ENCODE peak calls at places on chromosomes 11 and 22, in five cellular contexts. G is AG04450; Q is ovary; U is MM.1S; P is CD8-positive, alpha-beta T cell. M is an unnamed sample.

GRCh38 chr22:27804683-27805297 is 3.2 kb upstream of the MN1 start:
- DNase-seq in U (peak), Q (peak), G (peak), P (peak), M (no peak)

GRCh38 chr11:63901660-63902059 is 15.3 kb downstream of the RCOR2 start:
- DNase-seq in U (no peak), Q (no peak), G (no peak), P (peak), M (no peak)

GRCh38 chr11:10991372-10991771 is 133.5 kb upstream of the ZBED5 start:
- DNase-seq in Q (no peak), G (no peak), P (no peak), U (no peak), M (no peak)

GRCh38 chr22:33328789-33329296 is 270.7 kb upstream of the SYN3 start:
- DNase-seq in Q (no peak), P (no peak), G (peak), U (no peak), M (no peak)

GRCh38 chr11:71991494-71991893 is 7.2 kb upstream of the IL18BP start:
- DNase-seq in U (no peak), Q (no peak), P (no peak), G (no peak), M (no peak)

GRCh38 chr11:94809251-94809650 is 41.1 kb downstream of the AMOTL1 start:
- DNase-seq in G (no peak), Q (no peak), P (no peak), U (no peak), M (no peak)

GRCh38 chr11:126317681-126318641 is 14.1 kb downstream of the DCPS start:
- DNase-seq in G (no peak), P (peak), Q (peak), U (peak), M (peak)

GRCh38 chr11:67413266-67413797 is 2.1 kb upstream of the CARNS1 start:
- DNase-seq in Q (no peak), U (no peak), G (no peak), P (no peak), M (no peak)

GRCh38 chr11:82829101-82829500 is 71.1 kb downstream of the PRCP start:
- DNase-seq in G (no peak), Q (no peak), P (no peak), U (no peak), M (no peak)

GRCh38 chr11:128804481-128804880 is 62.6 kb downstream of the KCNJ1 start:
- DNase-seq in U (no peak), Q (no peak), P (no peak), G (no peak), M (no peak)

GRCh38 chr11:128800871-128801417 is 66.2 kb downstream of the KCNJ1 start:
- DNase-seq in U (no peak), Q (no peak), G (no peak), P (no peak), M (no peak)

GRCh38 chr11:128806496-128807261 is 60.4 kb downstream of the KCNJ1 start:
- DNase-seq in G (no peak), U (no peak), P (no peak), Q (no peak), M (no peak)

GRCh38 chr11:128803440-128803839 is 63.7 kb downstream of the KCNJ1 start:
- DNase-seq in U (no peak), Q (no peak), P (no peak), G (no peak), M (no peak)

DNA sequence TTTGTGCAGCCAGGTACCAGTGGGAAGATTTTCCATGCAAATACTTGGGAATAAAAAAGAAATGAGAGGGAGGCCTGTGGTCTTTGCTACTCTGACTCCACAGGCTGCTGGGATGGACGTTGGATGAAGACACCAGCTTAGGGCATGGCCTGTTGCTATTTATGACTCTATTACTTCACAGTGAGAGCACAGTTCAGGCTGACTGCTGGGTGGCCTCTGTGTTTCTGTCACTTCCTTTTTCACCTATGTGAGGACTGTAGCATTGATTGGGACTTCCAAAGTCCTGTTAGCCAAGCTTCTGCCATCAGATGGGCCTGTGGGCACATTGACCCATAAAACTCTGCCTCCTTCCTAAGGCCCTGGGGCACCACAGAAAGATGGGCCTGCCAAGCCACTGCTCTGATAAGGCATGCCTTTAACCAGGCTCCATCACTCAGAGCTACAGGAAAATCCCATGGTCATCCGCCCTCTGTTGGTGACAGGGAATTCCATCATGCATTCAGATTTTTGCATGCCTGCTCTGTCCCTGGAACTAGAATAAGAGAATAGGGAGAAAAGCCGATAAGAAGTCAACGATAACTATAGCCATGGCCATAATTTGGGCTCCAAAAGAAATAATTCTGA is 64.6 kb downstream of the KCNJ1 start:
- DNase-seq in Q (no peak), P (no peak), G (no peak), U (no peak), M (no peak)
- TF ChIP-seq CTCF in Q (no peak), P (no peak), G (peak), U (peak), M (peak)

GRCh38 chr22:38291201-38291777 is 18.5 kb upstream of the TMEM184B start:
- DNase-seq in P (no peak), G (no peak), U (no peak), Q (no peak), M (no peak)
- TF ChIP-seq CTCF in P (no peak), G (no peak), U (no peak), Q (no peak), M (no peak)

GRCh38 chr11:21927628-21928027 is 265.3 kb upstream of the ANO5 start:
- DNase-seq in G (no peak), Q (no peak), U (no peak), P (no peak), M (no peak)

GRCh38 chr11:21931436-21932101 is 261.3 kb upstream of the ANO5 start:
- DNase-seq in U (no peak), P (no peak), G (no peak), Q (no peak), M (no peak)

GRCh38 chr11:21928834-21929233 is 264.1 kb upstream of the ANO5 start:
- DNase-seq in P (no peak), Q (no peak), U (no peak), G (no peak), M (no peak)

DNA sequence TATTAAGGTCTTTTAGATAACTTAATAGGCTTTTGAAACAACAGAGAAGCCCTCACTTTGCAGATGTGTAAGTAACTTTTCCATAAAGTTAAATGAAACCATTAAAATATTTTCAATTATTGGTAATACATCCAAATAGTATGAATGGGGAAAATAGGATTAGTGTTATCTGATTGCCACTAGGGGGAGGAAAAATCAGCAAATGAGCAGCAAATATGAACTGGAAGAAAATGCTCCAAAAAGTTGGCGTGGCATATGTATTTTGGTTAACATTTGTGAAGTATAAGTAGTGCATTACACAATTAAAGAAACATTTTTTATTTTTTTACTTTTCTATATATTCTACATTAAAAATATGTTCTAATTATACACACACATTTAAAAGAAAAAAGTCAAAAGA is 259.8 kb upstream of the ANO5 start:
- DNase-seq in P (no peak), U (peak), Q (no peak), G (no peak), M (no peak)
- TF ChIP-seq CTCF in P (no peak), U (peak), Q (no peak), G (no peak), M (no peak)

DNA sequence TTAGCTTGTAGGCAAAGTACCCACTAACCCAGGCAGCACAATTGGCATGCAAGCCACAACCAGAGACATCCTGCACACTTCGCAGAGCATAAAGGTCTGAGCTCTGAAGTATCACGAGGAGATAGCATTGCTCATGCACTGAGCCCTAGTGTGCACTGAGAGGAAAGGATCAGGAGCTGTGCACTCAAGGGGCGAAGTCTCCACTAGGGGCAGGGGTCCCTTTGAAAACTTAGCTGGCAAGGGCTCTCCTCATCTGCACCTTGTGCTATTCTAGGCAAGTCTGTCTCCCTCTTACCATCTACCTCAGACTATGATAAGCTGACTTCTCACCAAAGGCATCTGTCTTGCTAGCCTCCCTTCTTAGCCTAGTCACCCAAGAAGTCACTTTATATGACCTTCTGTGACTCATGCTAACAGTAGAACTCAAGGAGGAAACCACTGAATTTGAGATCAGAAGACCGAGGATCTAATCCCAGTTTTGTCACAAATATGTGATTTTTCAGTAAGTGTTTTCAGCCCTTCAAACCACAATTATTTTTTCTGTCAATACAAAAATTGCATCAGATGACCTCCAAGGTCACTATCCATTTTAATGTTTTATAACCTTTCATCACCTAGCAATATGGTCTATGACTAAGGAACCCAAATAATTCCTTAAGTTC is 1078.0 kb downstream of the NTM start:
- DNase-seq in Q (no peak), U (no peak), G (no peak), P (no peak), M (no peak)
- TF ChIP-seq CTCF in Q (no peak), U (no peak), G (peak), P (no peak), M (no peak)

M was measured in AG09319.